ENCODE peak calls at places on chromosomes 11 and 22, in four cellular contexts. One of them, this sample, is unnamed.

GRCh38 chr11:129315781-129316579 is 59.7 kb upstream of the BARX2 start:
- DNase-seq in A549: no peak
- DNase-seq in tibial artery: no peak
- DNase-seq in KG1: no peak
- DNase-seq in this sample: no peak

GRCh38 chr11:1100417-1101245 is 26.0 kb downstream of the MUC2 start:
- DNase-seq in tibial artery: no peak
- DNase-seq in KG1: no peak
- DNase-seq in A549: no peak
- DNase-seq in this sample: no peak

GRCh38 chr11:27722117-27722844 is 22.0 kb upstream of the BDNF start:
- DNase-seq in KG1: no peak
- DNase-seq in A549: no peak
- DNase-seq in tibial artery: no peak
- DNase-seq in this sample: no peak

GRCh38 chr11:75154646-75155569 is 4.0 kb downstream of the SLCO2B1 start:
- DNase-seq in tibial artery: no peak
- DNase-seq in A549: no peak
- DNase-seq in KG1: no peak
- DNase-seq in this sample: no peak

GRCh38 chr11:82889133-82890001 is 10.9 kb downstream of the PRCP start:
- DNase-seq in tibial artery: no peak
- DNase-seq in A549: no peak
- DNase-seq in KG1: no peak
- DNase-seq in this sample: no peak

GRCh38 chr11:70201876-70202861 is 927 bp upstream of the FADD start:
- DNase-seq in tibial artery: no peak
- DNase-seq in KG1: no peak
- DNase-seq in A549: no peak
- DNase-seq in this sample: no peak

GRCh38 chr22:42214625-42215415 is 55.6 kb downstream of the TCF20 start:
- DNase-seq in tibial artery: peak
- DNase-seq in KG1: no peak
- DNase-seq in A549: no peak
- DNase-seq in this sample: no peak

GRCh38 chr11:22785251-22785650 is 44.4 kb downstream of the SVIP start:
- DNase-seq in KG1: no peak
- DNase-seq in tibial artery: no peak
- DNase-seq in A549: no peak
- DNase-seq in this sample: no peak

GRCh38 chr11:36313073-36313472 is 17.0 kb downstream of the PRR5L start:
- DNase-seq in tibial artery: no peak
- DNase-seq in KG1: no peak
- DNase-seq in A549: no peak
- DNase-seq in this sample: no peak

GRCh38 chr11:74019104-74019738 is 10.3 kb upstream of the UCP3 start:
- DNase-seq in A549: no peak
- DNase-seq in KG1: no peak
- DNase-seq in tibial artery: no peak
- DNase-seq in this sample: no peak

GRCh38 chr11:8604078-8604723 is 10.2 kb upstream of the STK33 start:
- DNase-seq in A549: peak
- DNase-seq in tibial artery: peak
- DNase-seq in KG1: no peak
- DNase-seq in this sample: peak

GRCh38 chr22:46267431-46268279 is at the start of gene TTC38:
- DNase-seq in KG1: no peak
- DNase-seq in A549: peak
- DNase-seq in tibial artery: peak
- DNase-seq in this sample: no peak

GRCh38 chr22:48091656-48092223 is 1329.3 kb downstream of the TBC1D22A start:
- DNase-seq in tibial artery: peak
- DNase-seq in A549: no peak
- DNase-seq in KG1: no peak
- DNase-seq in this sample: no peak

GRCh38 chr11:67648796-67649613 is 1.5 kb downstream of the ACY3 start:
- DNase-seq in A549: no peak
- DNase-seq in tibial artery: no peak
- DNase-seq in KG1: peak
- DNase-seq in this sample: no peak

GRCh38 chr11:23755769-23756168 is 741.1 kb upstream of the LUZP2 start:
- DNase-seq in A549: no peak
- DNase-seq in tibial artery: no peak
- DNase-seq in KG1: no peak
- DNase-seq in this sample: no peak

GRCh38 chr11:73388241-73389133 is 12.3 kb downstream of the RELT start:
- DNase-seq in A549: no peak
- DNase-seq in KG1: peak
- DNase-seq in tibial artery: no peak
- DNase-seq in this sample: no peak

GRCh38 chr11:66324626-66325025 is 7.8 kb upstream of the CD248 start:
- DNase-seq in KG1: no peak
- DNase-seq in tibial artery: no peak
- DNase-seq in A549: no peak
- DNase-seq in this sample: no peak

GRCh38 chr11:75474240-75474639 is 41.2 kb upstream of the KLHL35 start:
- DNase-seq in A549: no peak
- DNase-seq in KG1: peak
- DNase-seq in tibial artery: no peak
- DNase-seq in this sample: no peak

GRCh38 chr22:17477401-17477833 is 85.9 kb upstream of the SLC25A18 start:
- DNase-seq in A549: no peak
- DNase-seq in tibial artery: no peak
- DNase-seq in KG1: no peak
- DNase-seq in this sample: no peak

GRCh38 chr22:46055176-46055850 is 78.4 kb upstream of the WNT7B start:
- DNase-seq in KG1: peak
- DNase-seq in A549: no peak
- DNase-seq in tibial artery: peak
- DNase-seq in this sample: no peak

GRCh38 chr11:15568440-15568839 is 453.7 kb downstream of the INSC start:
- DNase-seq in A549: no peak
- DNase-seq in tibial artery: no peak
- DNase-seq in KG1: no peak
- DNase-seq in this sample: no peak

GRCh38 chr11:2098691-2099522 is 40.3 kb downstream of the IGF2 start:
- DNase-seq in tibial artery: no peak
- DNase-seq in A549: no peak
- DNase-seq in KG1: no peak
- DNase-seq in this sample: no peak

GRCh38 chr11:126366064-126366822 is 10.8 kb downstream of the ST3GAL4 start:
- DNase-seq in KG1: no peak
- DNase-seq in A549: no peak
- DNase-seq in tibial artery: peak
- DNase-seq in this sample: no peak

GRCh38 chr22:41801147-41801819 is 804 bp downstream of the CCDC134 start:
- DNase-seq in A549: no peak
- DNase-seq in tibial artery: no peak
- DNase-seq in KG1: no peak
- DNase-seq in this sample: no peak

GRCh38 chr11:70756341-70756740 is 358.0 kb downstream of the CTTN start:
- DNase-seq in KG1: no peak
- DNase-seq in tibial artery: no peak
- DNase-seq in A549: no peak
- DNase-seq in this sample: no peak

GRCh38 chr22:25482868-25483639 is 81.4 kb upstream of the GRK3 start:
- DNase-seq in tibial artery: no peak
- DNase-seq in KG1: no peak
- DNase-seq in A549: no peak
- DNase-seq in this sample: no peak

GRCh38 chr11:28401446-28401845 is 293.3 kb downstream of the METTL15 start:
- DNase-seq in A549: no peak
- DNase-seq in tibial artery: no peak
- DNase-seq in KG1: no peak
- DNase-seq in this sample: no peak

GRCh38 chr11:16223558-16223957 is 132.8 kb downstream of the SOX6 start:
- DNase-seq in A549: no peak
- DNase-seq in tibial artery: no peak
- DNase-seq in KG1: no peak
- DNase-seq in this sample: no peak

GRCh38 chr11:102155676-102156075 is 45.4 kb downstream of the YAP1 start:
- DNase-seq in A549: no peak
- DNase-seq in KG1: no peak
- DNase-seq in tibial artery: no peak
- DNase-seq in this sample: no peak

GRCh38 chr11:129740877-129741276 is 74.8 kb upstream of the TMEM45B start:
- DNase-seq in A549: no peak
- DNase-seq in tibial artery: no peak
- DNase-seq in KG1: no peak
- DNase-seq in this sample: no peak

GRCh38 chr22:42473484-42474193 is 41.4 kb upstream of the NFAM1 start:
- DNase-seq in A549: peak
- DNase-seq in tibial artery: no peak
- DNase-seq in KG1: peak
- DNase-seq in this sample: peak

GRCh38 chr22:39518996-39519680 is 1.2 kb upstream of the ATF4 start:
- DNase-seq in tibial artery: no peak
- DNase-seq in A549: no peak
- DNase-seq in KG1: no peak
- DNase-seq in this sample: no peak

GRCh38 chr11:56932572-56933235 is 56.0 kb upstream of the OR5AK2 start:
- DNase-seq in A549: peak
- DNase-seq in KG1: no peak
- DNase-seq in tibial artery: no peak
- DNase-seq in this sample: peak

GRCh38 chr22:24423519-24424000 is 3.8 kb upstream of the ADORA2A start:
- DNase-seq in KG1: no peak
- DNase-seq in A549: peak
- DNase-seq in tibial artery: no peak
- DNase-seq in this sample: no peak

GRCh38 chr11:125494601-125494986 is 1.5 kb downstream of the FEZ1 start:
- DNase-seq in tibial artery: no peak
- DNase-seq in KG1: no peak
- DNase-seq in A549: no peak
- DNase-seq in this sample: no peak